ENCODE peak calls at places on chromosomes 7 and 10, in four cellular contexts. Y is WTC11, M is K562, W is HepG2. B is an unnamed sample.

GRCh38 chr7:116772423-116772852 is 89.9 kb upstream of the CAPZA2 start:
- DNase-seq in Y (no peak), M (no peak), W (peak; percentile 87), B (no peak)

GRCh38 chr7:134705716-134706115 is 59.1 kb downstream of the BPGM start:
- DNase-seq in Y (no peak), M (no peak), W (no peak), B (no peak)

GRCh38 chr10:88544140-88544870 is 38.8 kb downstream of the RNLS start:
- DNase-seq in Y (no peak), M (no peak), W (no peak), B (no peak)

GRCh38 chr10:99366666-99367065 is 37.5 kb downstream of the CNNM1 start:
- DNase-seq in Y (no peak), M (no peak), W (no peak), B (no peak)

GRCh38 chr7:15685358-15686181 is 913 bp downstream of the MEOX2 start:
- DNase-seq in Y (peak; percentile 57), M (no peak), W (no peak), B (no peak)

GRCh38 chr10:132914732-132915131 is 27.6 kb downstream of the CFAP46 start:
- DNase-seq in Y (no peak), M (no peak), W (no peak), B (no peak)

GRCh38 chr7:85776691-85777363 is 590.0 kb upstream of the SEMA3D start:
- DNase-seq in Y (no peak), M (no peak), W (no peak), B (no peak)

GRCh38 chr7:151174246-151175046 is 7.0 kb upstream of the GBX1 start:
- DNase-seq in Y (peak; percentile 82), M (no peak), W (no peak), B (no peak)

GRCh38 chr10:82826132-82826531 is 951.1 kb downstream of the NRG3 start:
- DNase-seq in Y (no peak), M (no peak), W (no peak), B (no peak)

GRCh38 chr7:70728873-70729552 is 402.9 kb upstream of the GALNT17 start:
- DNase-seq in Y (peak; percentile 59), M (no peak), W (no peak), B (no peak)

DNA sequence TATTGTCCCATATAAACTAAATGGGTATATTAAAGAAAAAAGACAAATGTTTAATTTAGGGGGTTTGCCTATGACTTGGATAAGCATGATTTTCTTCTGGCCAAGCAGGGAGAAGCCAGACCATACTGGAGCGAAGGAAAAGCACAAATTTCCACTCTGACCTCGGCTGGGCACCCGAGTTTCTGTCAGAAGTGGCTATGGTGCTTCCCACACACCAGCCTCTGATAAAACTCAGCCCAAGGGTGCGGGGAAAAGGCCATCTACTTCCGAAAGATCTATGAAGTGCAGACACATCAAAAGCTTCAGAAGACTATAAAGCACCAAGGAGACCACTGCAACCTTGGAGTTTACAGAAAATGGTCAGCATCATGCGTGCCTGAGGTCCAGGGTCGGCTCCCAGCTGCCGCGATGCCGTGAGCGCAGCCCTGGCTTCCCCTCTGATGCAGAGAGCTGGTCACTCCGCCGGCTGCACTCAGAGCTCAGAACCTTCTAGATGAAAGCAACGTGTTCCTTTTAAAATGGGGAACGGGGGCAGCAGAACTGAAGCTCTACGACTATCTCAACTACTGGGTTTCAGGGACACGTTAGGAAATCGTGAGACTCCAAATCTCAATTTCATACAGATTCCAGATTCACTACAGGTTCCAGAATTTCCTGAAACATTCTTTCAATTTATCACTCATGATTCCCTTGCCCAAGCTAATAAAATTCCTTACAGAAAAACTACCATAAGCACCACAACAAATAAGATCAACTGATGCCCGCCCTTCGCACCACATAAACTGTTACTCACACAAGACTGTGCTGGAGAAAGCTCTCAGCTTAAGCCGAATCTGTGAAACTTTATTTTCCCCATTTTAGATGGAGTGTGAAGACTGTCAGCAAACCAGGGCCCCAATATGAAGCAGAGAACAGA is 84.5 kb downstream of the DIP2C start:
- DNase-seq in Y (no peak), M (no peak), W (no peak), B (no peak)
- TF ChIP-seq ELF4 in Y (no peak), M (no peak), W (no peak), B (no peak)

DNA sequence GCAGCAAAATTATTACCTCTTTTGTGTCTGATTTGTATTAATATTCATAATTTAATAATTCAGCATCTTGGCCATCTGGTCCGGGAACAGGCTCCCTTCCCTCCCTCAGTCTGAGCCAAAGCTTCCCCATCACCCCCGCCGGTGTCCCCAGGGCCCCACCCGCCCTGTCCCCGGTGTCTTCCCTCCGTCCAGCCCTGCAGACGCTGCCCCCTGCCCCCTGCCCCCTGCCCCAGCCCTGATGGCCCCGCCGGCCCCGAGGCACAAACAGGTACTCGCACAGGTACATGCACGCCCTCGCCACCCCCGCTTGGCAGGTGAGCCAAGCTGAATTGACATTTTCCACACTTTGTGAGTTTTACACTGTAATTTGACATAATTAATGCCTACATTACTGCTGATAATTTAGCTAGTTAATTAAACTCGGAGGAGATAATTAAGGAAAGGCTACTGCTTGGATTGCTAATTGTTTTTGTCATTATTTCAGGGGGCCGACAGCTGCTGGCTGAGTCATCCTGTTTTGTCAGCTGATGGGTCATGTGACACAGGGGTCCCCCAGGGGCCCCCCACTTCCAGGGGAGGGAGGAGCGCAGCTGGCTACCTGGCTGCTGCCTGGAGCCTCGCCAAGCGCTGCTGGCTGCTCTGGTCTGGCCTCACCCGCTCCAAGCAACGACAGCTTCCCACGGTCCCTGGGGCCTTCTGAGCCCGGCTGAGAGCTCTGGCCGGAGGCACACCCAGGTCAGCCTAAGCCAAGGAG is 36.6 kb downstream of the MICALL2 start:
- DNase-seq in Y (no peak), M (peak; percentile 60), W (no peak), B (no peak)
- TF ChIP-seq ELF4 in Y (no peak), M (no peak), W (no peak), B (no peak)

GRCh38 chr7:1663857-1664651 is 6.0 kb upstream of the ELFN1 start:
- DNase-seq in Y (peak; percentile 55), M (peak; percentile 6), W (no peak), B (no peak)

GRCh38 chr7:1661461-1661860 is 8.6 kb upstream of the ELFN1 start:
- DNase-seq in Y (no peak), M (no peak), W (no peak), B (no peak)

GRCh38 chr7:1663243-1663642 is 6.8 kb upstream of the ELFN1 start:
- DNase-seq in Y (no peak), M (peak; percentile 6), W (no peak), B (no peak)

GRCh38 chr7:1662101-1662500 is 8.0 kb upstream of the ELFN1 start:
- DNase-seq in Y (peak; percentile 10), M (peak; percentile 47), W (peak; percentile 14), B (no peak)

GRCh38 chr7:1662767-1663166 is 7.3 kb upstream of the ELFN1 start:
- DNase-seq in Y (peak; percentile 10), M (peak; percentile 20), W (no peak), B (no peak)
- TF ChIP-seq ELF4 in Y (no peak), M (no peak), W (no peak), B (no peak)

GRCh38 chr7:47191316-47191715 is 390.6 kb downstream of the TNS3 start:
- DNase-seq in Y (no peak), M (no peak), W (no peak), B (no peak)
- TF ChIP-seq ELF4 in Y (no peak), M (no peak), W (no peak), B (no peak)

GRCh38 chr10:22629843-22630228 is 84.5 kb downstream of the PIP4K2A start:
- DNase-seq in Y (no peak), M (no peak), W (no peak), B (no peak)

GRCh38 chr10:22630229-22631174 is 83.9 kb downstream of the PIP4K2A start:
- DNase-seq in Y (no peak), M (peak; percentile 33), W (no peak), B (no peak)

GRCh38 chr10:22628309-22628708 is 86.1 kb downstream of the PIP4K2A start:
- DNase-seq in Y (no peak), M (no peak), W (no peak), B (no peak)

GRCh38 chr10:22631185-22631584 is 83.2 kb downstream of the PIP4K2A start:
- DNase-seq in Y (no peak), M (no peak), W (no peak), B (no peak)

DNA sequence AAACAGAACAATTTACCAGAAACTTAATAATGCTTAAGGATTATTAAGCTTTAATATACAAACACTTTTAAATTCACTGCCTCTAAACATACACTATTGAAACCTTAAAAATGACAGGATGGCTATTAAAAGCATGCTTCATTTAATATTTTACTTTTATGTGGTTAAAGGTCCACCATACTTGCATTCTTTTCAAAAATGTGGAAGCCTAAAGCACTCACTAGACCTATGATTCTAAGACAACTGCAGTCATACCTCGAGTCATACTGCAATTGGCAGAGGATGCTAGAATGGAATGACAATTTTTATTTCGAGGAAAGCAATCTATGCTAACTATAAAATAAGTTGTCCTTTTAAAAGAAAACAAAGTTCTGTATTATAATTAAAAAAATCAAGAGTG is 85.3 kb downstream of the PIP4K2A start:
- DNase-seq in Y (no peak), M (no peak), W (no peak), B (no peak)
- TF ChIP-seq ELF4 in Y (no peak), M (no peak), W (no peak), B (no peak)